ENCODE peak calls at places on chromosome 11, in five cellular contexts. L, R, D, X and J are unnamed samples.

GRCh38 chr11:28107331-28107725 is 628 bp downstream of the KIF18A start:
- DNase-seq in L (peak; percentile 44), R (no peak), D (no peak), X (peak; percentile 19), J (no peak)

GRCh38 chr11:58654908-58655296 is 32.4 kb downstream of the CNTF start:
- DNase-seq in L (no peak), R (no peak), D (no peak), X (peak; percentile 28), J (no peak)

GRCh38 chr11:61359541-61359940 is 2.1 kb downstream of the CYB561A3 start:
- DNase-seq in L (peak; percentile 27), R (no peak), D (no peak), X (no peak), J (no peak)

GRCh38 chr11:106276126-106276525 is 198.7 kb downstream of the AASDHPPT start:
- DNase-seq in L (no peak), R (no peak), D (no peak), X (peak; percentile 17), J (no peak)

GRCh38 chr11:122900803-122901202 is 18.2 kb downstream of the JHY start:
- DNase-seq in L (peak; percentile 29), R (no peak), D (no peak), X (no peak), J (no peak)

GRCh38 chr11:72687326-72687725 is 13.1 kb upstream of the PDE2A start:
- DNase-seq in L (no peak), R (no peak), D (no peak), X (no peak), J (no peak)

GRCh38 chr11:57709802-57710367 is 2.1 kb downstream of the MED19 start:
- DNase-seq in L (no peak), R (no peak), D (no peak), X (no peak), J (no peak)

GRCh38 chr11:130740819-130741218 is 175.5 kb downstream of the SNX19 start:
- DNase-seq in L (no peak), R (no peak), D (no peak), X (no peak), J (no peak)

GRCh38 chr11:68741536-68741935 is 9.8 kb downstream of the TESMIN start:
- DNase-seq in L (no peak), R (no peak), D (no peak), X (no peak), J (no peak)

GRCh38 chr11:7677071-7677470 is 3.8 kb upstream of the CYB5R2 start:
- DNase-seq in L (peak; percentile 59), R (no peak), D (no peak), X (peak; percentile 87), J (no peak)

GRCh38 chr11:61417670-61418069 is 12.1 kb downstream of the CPSF7 start:
- DNase-seq in L (peak; percentile 73), R (no peak), D (no peak), X (no peak), J (no peak)

GRCh38 chr11:96149743-96150555 is 193.0 kb downstream of the MAML2 start:
- DNase-seq in L (no peak), R (no peak), D (no peak), X (peak; percentile 77), J (no peak)

GRCh38 chr11:35085766-35086165 is 53.2 kb upstream of the CD44 start:
- DNase-seq in L (no peak), R (no peak), D (no peak), X (no peak), J (no peak)

GRCh38 chr11:95092549-95093324 is 3.1 kb downstream of the ENDOD1 start:
- DNase-seq in L (peak; percentile 32), R (no peak), D (no peak), X (peak; percentile 92), J (no peak)

GRCh38 chr11:90330632-90331031 is 107.8 kb upstream of the CHORDC1 start:
- DNase-seq in L (no peak), R (no peak), D (no peak), X (no peak), J (no peak)

GRCh38 chr11:19552100-19552499 is 160.5 kb upstream of the NAV2 start:
- DNase-seq in L (no peak), R (no peak), D (no peak), X (no peak), J (no peak)

GRCh38 chr11:60974726-60975125 is 3.2 kb downstream of the CD6 start:
- DNase-seq in L (no peak), R (no peak), D (no peak), X (no peak), J (no peak)

GRCh38 chr11:63476618-63477017 is 14.3 kb downstream of the PLAAT5 start:
- DNase-seq in L (no peak), R (no peak), D (no peak), X (no peak), J (no peak)

GRCh38 chr11:73439002-73439843 is 63.0 kb downstream of the RELT start:
- DNase-seq in L (no peak), R (no peak), D (no peak), X (no peak), J (no peak)

GRCh38 chr11:390175-390574 is 3.8 kb upstream of the PKP3 start:
- DNase-seq in L (no peak), R (no peak), D (no peak), X (peak; percentile 23), J (no peak)

GRCh38 chr11:393219-394033 is 583 bp upstream of the PKP3 start:
- DNase-seq in L (peak; percentile 62), R (no peak), D (no peak), X (peak; percentile 94), J (no peak)

GRCh38 chr11:394034-394857 is at the start of gene PKP3:
- DNase-seq in L (no peak), R (no peak), D (no peak), X (peak; percentile 93), J (no peak)

GRCh38 chr11:392102-392777 is 1.8 kb upstream of the PKP3 start:
- DNase-seq in L (no peak), R (no peak), D (no peak), X (no peak), J (no peak)

GRCh38 chr11:391117-392017 is 2.6 kb upstream of the PKP3 start:
- DNase-seq in L (no peak), R (no peak), D (no peak), X (no peak), J (no peak)
- H3K4me3 ChIP-seq in L (no peak overlapping the region), R (no peak overlapping the region), D (no peak overlapping the region), X (no peak overlapping the region), J (no peak overlapping the region)

GRCh38 chr11:3202759-3203158 is 15.9 kb downstream of the MRGPRG start:
- DNase-seq in L (no peak), R (no peak), D (no peak), X (no peak), J (no peak)
- H3K4me3 ChIP-seq in L (no peak overlapping the region), R (no peak overlapping the region), D (peak overlapping the region; percentile 62), X (no peak overlapping the region), J (no peak overlapping the region)

GRCh38 chr11:64524534-64525042 is 66.4 kb upstream of the SLC22A12 start:
- DNase-seq in L (no peak), R (no peak), D (no peak), X (no peak), J (no peak)

GRCh38 chr11:64523456-64524187 is 67.4 kb upstream of the SLC22A12 start:
- DNase-seq in L (no peak), R (no peak), D (no peak), X (no peak), J (no peak)

GRCh38 chr11:64526795-64527194 is 64.2 kb upstream of the SLC22A12 start:
- DNase-seq in L (no peak), R (no peak), D (no peak), X (no peak), J (no peak)

GRCh38 chr11:64526356-64526755 is 64.7 kb upstream of the SLC22A12 start:
- DNase-seq in L (no peak), R (no peak), D (no peak), X (no peak), J (no peak)

GRCh38 chr11:64525711-64526110 is 65.3 kb upstream of the SLC22A12 start:
- DNase-seq in L (no peak), R (no peak), D (no peak), X (no peak), J (no peak)
- H3K4me3 ChIP-seq in L (no peak overlapping the region), R (no peak overlapping the region), D (peak overlapping the region; percentile 32), X (no peak overlapping the region), J (no peak overlapping the region)

GRCh38 chr11:86869966-86870570 is 69.7 kb downstream of the PRSS23 start:
- DNase-seq in L (peak; percentile 54), R (peak; percentile 77), D (peak; percentile 51), X (peak; percentile 58), J (peak; percentile 24)
- H3K4me3 ChIP-seq in L (no peak overlapping the region), R (no peak overlapping the region), D (no peak overlapping the region), X (no peak overlapping the region), J (no peak overlapping the region)

DNA sequence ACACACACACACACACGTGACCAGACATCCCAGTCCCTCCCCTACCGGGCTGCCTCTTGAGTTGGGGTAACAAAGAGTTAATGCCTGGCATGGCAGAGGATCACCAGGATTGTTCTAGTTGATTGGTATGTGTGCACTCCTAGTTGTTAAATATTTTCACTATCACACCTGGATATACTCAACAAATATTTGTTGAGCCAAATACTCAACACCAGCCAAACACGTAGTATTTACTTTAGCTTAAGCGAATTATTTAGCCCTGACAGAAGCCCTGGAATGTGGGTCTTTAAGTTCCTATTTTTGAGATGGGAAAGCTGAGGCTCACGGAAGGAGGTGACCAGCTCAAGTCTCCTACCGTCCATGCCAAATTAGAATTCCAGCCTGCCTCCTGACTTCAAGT is 10.5 kb downstream of the CD3E start:
- DNase-seq in L (no peak), R (no peak), D (no peak), X (peak; percentile 80), J (no peak)
- H3K4me3 ChIP-seq in L (no peak overlapping the region), R (no peak overlapping the region), D (no peak overlapping the region), X (peak overlapping the region; percentile 43), J (no peak overlapping the region)

GRCh38 chr11:132910016-132910760 is 622.1 kb downstream of the OPCML start:
- DNase-seq in L (no peak), R (no peak), D (no peak), X (no peak), J (no peak)

GRCh38 chr11:132913295-132913694 is 619.0 kb downstream of the OPCML start:
- DNase-seq in L (no peak), R (no peak), D (no peak), X (no peak), J (no peak)

GRCh38 chr11:132909016-132909606 is 623.2 kb downstream of the OPCML start:
- DNase-seq in L (no peak), R (no peak), D (no peak), X (no peak), J (no peak)

GRCh38 chr11:132913886-132914285 is 618.4 kb downstream of the OPCML start:
- DNase-seq in L (no peak), R (no peak), D (no peak), X (no peak), J (no peak)

DNA sequence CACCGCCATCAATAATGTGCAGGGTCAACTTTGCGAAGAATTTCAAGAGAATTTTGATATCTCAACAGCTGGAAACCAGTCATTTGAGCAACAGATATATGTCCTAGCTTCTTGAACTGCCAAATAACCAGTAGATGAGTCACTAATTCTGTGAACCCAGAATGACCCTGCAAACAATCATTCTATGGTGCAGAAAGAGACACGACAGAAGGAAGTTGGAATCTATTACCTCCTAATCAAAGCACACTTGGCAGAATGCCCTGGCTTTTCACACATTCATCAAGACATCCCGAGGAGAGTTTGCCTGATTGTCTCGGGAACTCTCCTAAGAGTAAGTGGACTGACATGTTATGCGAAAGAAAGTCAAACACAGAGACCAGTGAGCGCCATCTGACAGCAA is 621.1 kb downstream of the OPCML start:
- DNase-seq in L (no peak), R (no peak), D (no peak), X (no peak), J (no peak)
- H3K4me3 ChIP-seq in L (no peak overlapping the region), R (no peak overlapping the region), D (no peak overlapping the region), X (no peak overlapping the region), J (no peak overlapping the region)